ENCODE peak calls at places on chromosomes 7 and 10, in nine cellular contexts. One of them, this sample, is unnamed.

GRCh38 chr7:26735976-26736600 is 128.3 kb downstream of the SKAP2 start:
- DNase-seq in neuronal stem cell: no peak
- DNase-seq in prostate gland: no peak
- DNase-seq in body of pancreas: no peak
- DNase-seq in left ventricle myocardium inferior: no peak
- DNase-seq in right atrium auricular region: no peak
- DNase-seq in right lobe of liver: no peak
- DNase-seq in sigmoid colon: no peak
- DNase-seq in upper lobe of left lung: no peak
- DNase-seq in this sample: no peak

GRCh38 chr10:13877154-13877909 is 290.6 kb downstream of the PRPF18 start:
- DNase-seq in neuronal stem cell: no peak
- DNase-seq in prostate gland: no peak
- DNase-seq in upper lobe of left lung: no peak
- DNase-seq in right lobe of liver: no peak
- DNase-seq in sigmoid colon: peak; percentile 84
- DNase-seq in right atrium auricular region: peak; percentile 90
- DNase-seq in left ventricle myocardium inferior: peak; percentile 74
- DNase-seq in body of pancreas: no peak
- DNase-seq in this sample: peak; percentile 65

GRCh38 chr7:137417464-137417863 is 73.9 kb upstream of the PTN start:
- DNase-seq in body of pancreas: no peak
- DNase-seq in prostate gland: no peak
- DNase-seq in right lobe of liver: no peak
- DNase-seq in upper lobe of left lung: no peak
- DNase-seq in right atrium auricular region: no peak
- DNase-seq in sigmoid colon: no peak
- DNase-seq in left ventricle myocardium inferior: no peak
- DNase-seq in neuronal stem cell: no peak
- DNase-seq in this sample: no peak

GRCh38 chr7:73688288-73688687 is 4.9 kb downstream of the BUD23 start:
- DNase-seq in right lobe of liver: no peak
- DNase-seq in prostate gland: no peak
- DNase-seq in left ventricle myocardium inferior: no peak
- DNase-seq in right atrium auricular region: no peak
- DNase-seq in neuronal stem cell: no peak
- DNase-seq in body of pancreas: no peak
- DNase-seq in sigmoid colon: no peak
- DNase-seq in upper lobe of left lung: no peak
- DNase-seq in this sample: no peak

GRCh38 chr10:118585794-118586193 is 9.7 kb downstream of the PRLHR start:
- DNase-seq in sigmoid colon: no peak
- DNase-seq in prostate gland: no peak
- DNase-seq in left ventricle myocardium inferior: no peak
- DNase-seq in body of pancreas: no peak
- DNase-seq in neuronal stem cell: no peak
- DNase-seq in right atrium auricular region: no peak
- DNase-seq in upper lobe of left lung: no peak
- DNase-seq in right lobe of liver: no peak
- DNase-seq in this sample: no peak

GRCh38 chr10:131853610-131853964 is 47.2 kb upstream of the PPP2R2D start:
- DNase-seq in prostate gland: no peak
- DNase-seq in left ventricle myocardium inferior: no peak
- DNase-seq in body of pancreas: no peak
- DNase-seq in right atrium auricular region: no peak
- DNase-seq in neuronal stem cell: no peak
- DNase-seq in upper lobe of left lung: peak; percentile 8
- DNase-seq in sigmoid colon: no peak
- DNase-seq in right lobe of liver: no peak
- DNase-seq in this sample: no peak

GRCh38 chr7:108291791-108292440 is 161.8 kb upstream of the LAMB4 start:
- DNase-seq in prostate gland: no peak
- DNase-seq in sigmoid colon: no peak
- DNase-seq in upper lobe of left lung: no peak
- DNase-seq in left ventricle myocardium inferior: no peak
- DNase-seq in right lobe of liver: no peak
- DNase-seq in body of pancreas: no peak
- DNase-seq in right atrium auricular region: no peak
- DNase-seq in neuronal stem cell: no peak
- DNase-seq in this sample: no peak

GRCh38 chr7:157211710-157212109 is 73.0 kb downstream of the UBE3C start:
- DNase-seq in body of pancreas: no peak
- DNase-seq in neuronal stem cell: no peak
- DNase-seq in upper lobe of left lung: no peak
- DNase-seq in right atrium auricular region: no peak
- DNase-seq in sigmoid colon: no peak
- DNase-seq in right lobe of liver: no peak
- DNase-seq in left ventricle myocardium inferior: no peak
- DNase-seq in prostate gland: no peak
- DNase-seq in this sample: no peak

GRCh38 chr10:6232225-6232807 is 29.6 kb downstream of the PFKFB3 start:
- DNase-seq in sigmoid colon: no peak
- DNase-seq in right lobe of liver: no peak
- DNase-seq in neuronal stem cell: no peak
- DNase-seq in left ventricle myocardium inferior: no peak
- DNase-seq in right atrium auricular region: no peak
- DNase-seq in body of pancreas: no peak
- DNase-seq in prostate gland: no peak
- DNase-seq in upper lobe of left lung: no peak
- DNase-seq in this sample: no peak

GRCh38 chr7:107628461-107629064 is 32.1 kb upstream of the SLC26A4 start:
- DNase-seq in neuronal stem cell: no peak
- DNase-seq in left ventricle myocardium inferior: no peak
- DNase-seq in right atrium auricular region: no peak
- DNase-seq in body of pancreas: no peak
- DNase-seq in upper lobe of left lung: no peak
- DNase-seq in prostate gland: no peak
- DNase-seq in right lobe of liver: no peak
- DNase-seq in sigmoid colon: no peak
- DNase-seq in this sample: no peak

GRCh38 chr7:56291-56913 is 136.0 kb upstream of the FAM20C start:
- DNase-seq in neuronal stem cell: no peak
- DNase-seq in body of pancreas: peak; percentile 8
- DNase-seq in left ventricle myocardium inferior: no peak
- DNase-seq in sigmoid colon: peak; percentile 59
- DNase-seq in right lobe of liver: no peak
- DNase-seq in upper lobe of left lung: peak; percentile 63
- DNase-seq in prostate gland: no peak
- DNase-seq in right atrium auricular region: no peak
- DNase-seq in this sample: no peak

GRCh38 chr10:79140083-79140793 is 71.5 kb downstream of the ZMIZ1 start:
- DNase-seq in right atrium auricular region: no peak
- DNase-seq in neuronal stem cell: no peak
- DNase-seq in body of pancreas: no peak
- DNase-seq in prostate gland: no peak
- DNase-seq in sigmoid colon: no peak
- DNase-seq in left ventricle myocardium inferior: no peak
- DNase-seq in upper lobe of left lung: no peak
- DNase-seq in right lobe of liver: no peak
- DNase-seq in this sample: no peak

GRCh38 chr7:113763226-113763625 is 155.6 kb downstream of the PPP1R3A start:
- DNase-seq in body of pancreas: no peak
- DNase-seq in left ventricle myocardium inferior: no peak
- DNase-seq in prostate gland: no peak
- DNase-seq in right lobe of liver: no peak
- DNase-seq in neuronal stem cell: no peak
- DNase-seq in sigmoid colon: no peak
- DNase-seq in upper lobe of left lung: no peak
- DNase-seq in right atrium auricular region: no peak
- DNase-seq in this sample: no peak

GRCh38 chr10:104638861-104639594 is 2.1 kb upstream of the SORCS3 start:
- DNase-seq in sigmoid colon: no peak
- DNase-seq in right lobe of liver: no peak
- DNase-seq in right atrium auricular region: no peak
- DNase-seq in left ventricle myocardium inferior: no peak
- DNase-seq in prostate gland: no peak
- DNase-seq in upper lobe of left lung: no peak
- DNase-seq in body of pancreas: no peak
- DNase-seq in neuronal stem cell: peak; percentile 46
- DNase-seq in this sample: no peak

DNA sequence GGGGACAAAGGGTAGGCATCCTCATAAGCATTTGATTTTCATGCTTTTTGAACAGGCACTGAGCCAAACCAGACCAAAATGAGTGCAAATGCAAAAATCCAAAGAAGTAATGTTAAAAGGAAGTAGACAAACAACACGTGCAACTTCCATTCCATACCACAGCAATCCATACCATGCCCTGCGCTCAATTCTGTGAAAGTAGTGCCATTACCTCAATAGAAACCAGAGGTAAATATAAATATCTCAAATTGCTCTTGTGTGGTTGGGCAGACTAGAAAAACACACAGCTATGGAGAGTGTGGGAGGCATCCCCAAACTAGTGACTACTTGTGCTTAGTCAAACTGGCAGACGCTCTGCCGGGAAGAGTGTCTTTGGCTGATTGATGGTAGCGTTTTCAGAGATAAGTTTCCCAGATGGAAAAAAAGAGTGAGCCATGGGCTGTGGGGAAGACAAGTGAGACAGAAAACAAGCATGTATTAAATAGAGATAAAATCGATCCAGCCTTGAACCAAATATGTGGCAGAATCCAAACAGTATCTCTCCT is 161.5 kb downstream of the CREB5 start:
- DNase-seq in sigmoid colon: no peak
- DNase-seq in left ventricle myocardium inferior: no peak
- DNase-seq in right atrium auricular region: no peak
- DNase-seq in body of pancreas: no peak
- DNase-seq in neuronal stem cell: no peak
- DNase-seq in right lobe of liver: no peak
- DNase-seq in upper lobe of left lung: no peak
- DNase-seq in prostate gland: peak; percentile 48
- DNase-seq in this sample: no peak
- H3K4me1 ChIP-seq in sigmoid colon: peaks cover 3% of the 10 kb centered on the region
- H3K4me1 ChIP-seq in left ventricle myocardium inferior: peaks cover 30% of the 10 kb centered on the region
- H3K4me1 ChIP-seq in right atrium auricular region: no peaks in the 10 kb centered on the region
- H3K4me1 ChIP-seq in body of pancreas: peaks cover 19% of the 10 kb centered on the region
- H3K4me1 ChIP-seq in neuronal stem cell: peaks cover 4% of the 10 kb centered on the region
- H3K4me1 ChIP-seq in right lobe of liver: no peaks in the 10 kb centered on the region
- H3K4me1 ChIP-seq in upper lobe of left lung: peaks cover 7% of the 10 kb centered on the region
- H3K4me1 ChIP-seq in prostate gland: no peaks in the 10 kb centered on the region
- H3K4me1 ChIP-seq in this sample: peaks cover 10% of the 10 kb centered on the region

GRCh38 chr7:139735466-139735865 is 42.3 kb downstream of the HIPK2 start:
- DNase-seq in prostate gland: no peak
- DNase-seq in left ventricle myocardium inferior: no peak
- DNase-seq in right atrium auricular region: no peak
- DNase-seq in neuronal stem cell: no peak
- DNase-seq in sigmoid colon: no peak
- DNase-seq in upper lobe of left lung: no peak
- DNase-seq in right lobe of liver: no peak
- DNase-seq in body of pancreas: no peak
- DNase-seq in this sample: no peak
- H3K4me1 ChIP-seq in prostate gland: peaks cover 15% of the 10 kb centered on the region
- H3K4me1 ChIP-seq in left ventricle myocardium inferior: peaks cover 100% of the 10 kb centered on the region
- H3K4me1 ChIP-seq in right atrium auricular region: no peaks in the 10 kb centered on the region
- H3K4me1 ChIP-seq in neuronal stem cell: peaks cover 15% of the 10 kb centered on the region
- H3K4me1 ChIP-seq in sigmoid colon: peaks cover 63% of the 10 kb centered on the region
- H3K4me1 ChIP-seq in upper lobe of left lung: peaks cover 73% of the 10 kb centered on the region
- H3K4me1 ChIP-seq in right lobe of liver: peaks cover 85% of the 10 kb centered on the region
- H3K4me1 ChIP-seq in body of pancreas: peaks cover 60% of the 10 kb centered on the region
- H3K4me1 ChIP-seq in this sample: peaks cover 100% of the 10 kb centered on the region

GRCh38 chr10:124035928-124036558 is 57.4 kb downstream of the CHST15 start:
- DNase-seq in body of pancreas: no peak
- DNase-seq in right lobe of liver: peak; percentile 83
- DNase-seq in prostate gland: peak; percentile 21
- DNase-seq in sigmoid colon: no peak
- DNase-seq in left ventricle myocardium inferior: peak; percentile 33
- DNase-seq in neuronal stem cell: no peak
- DNase-seq in right atrium auricular region: no peak
- DNase-seq in upper lobe of left lung: peak; percentile 89
- DNase-seq in this sample: peak; percentile 27

GRCh38 chr10:124037784-124038183 is 55.6 kb downstream of the CHST15 start:
- DNase-seq in prostate gland: no peak
- DNase-seq in sigmoid colon: no peak
- DNase-seq in body of pancreas: no peak
- DNase-seq in right lobe of liver: no peak
- DNase-seq in neuronal stem cell: no peak
- DNase-seq in upper lobe of left lung: no peak
- DNase-seq in left ventricle myocardium inferior: no peak
- DNase-seq in right atrium auricular region: no peak
- DNase-seq in this sample: no peak

GRCh38 chr10:124037286-124037685 is 56.1 kb downstream of the CHST15 start:
- DNase-seq in right lobe of liver: no peak
- DNase-seq in body of pancreas: no peak
- DNase-seq in upper lobe of left lung: no peak
- DNase-seq in right atrium auricular region: no peak
- DNase-seq in sigmoid colon: no peak
- DNase-seq in neuronal stem cell: no peak
- DNase-seq in left ventricle myocardium inferior: no peak
- DNase-seq in prostate gland: no peak
- DNase-seq in this sample: no peak

GRCh38 chr10:124035306-124035927 is 58.0 kb downstream of the CHST15 start:
- DNase-seq in sigmoid colon: no peak
- DNase-seq in neuronal stem cell: no peak
- DNase-seq in body of pancreas: no peak
- DNase-seq in left ventricle myocardium inferior: no peak
- DNase-seq in prostate gland: no peak
- DNase-seq in right atrium auricular region: no peak
- DNase-seq in upper lobe of left lung: no peak
- DNase-seq in right lobe of liver: no peak
- DNase-seq in this sample: no peak

GRCh38 chr10:124036746-124037145 is 56.7 kb downstream of the CHST15 start:
- DNase-seq in prostate gland: no peak
- DNase-seq in right atrium auricular region: no peak
- DNase-seq in body of pancreas: no peak
- DNase-seq in left ventricle myocardium inferior: no peak
- DNase-seq in sigmoid colon: no peak
- DNase-seq in upper lobe of left lung: no peak
- DNase-seq in neuronal stem cell: no peak
- DNase-seq in right lobe of liver: no peak
- DNase-seq in this sample: no peak
- H3K4me1 ChIP-seq in prostate gland: no peaks in the 10 kb centered on the region
- H3K4me1 ChIP-seq in right atrium auricular region: no peaks in the 10 kb centered on the region
- H3K4me1 ChIP-seq in body of pancreas: no peaks in the 10 kb centered on the region
- H3K4me1 ChIP-seq in left ventricle myocardium inferior: peaks cover 20% of the 10 kb centered on the region
- H3K4me1 ChIP-seq in sigmoid colon: peaks cover 20% of the 10 kb centered on the region
- H3K4me1 ChIP-seq in upper lobe of left lung: peaks cover 53% of the 10 kb centered on the region
- H3K4me1 ChIP-seq in neuronal stem cell: peaks cover 2% of the 10 kb centered on the region
- H3K4me1 ChIP-seq in right lobe of liver: peaks cover 2% of the 10 kb centered on the region
- H3K4me1 ChIP-seq in this sample: peaks cover 5% of the 10 kb centered on the region

GRCh38 chr7:4042402-4042801 is 639.7 kb upstream of the FOXK1 start:
- DNase-seq in neuronal stem cell: no peak
- DNase-seq in sigmoid colon: no peak
- DNase-seq in body of pancreas: no peak
- DNase-seq in prostate gland: no peak
- DNase-seq in left ventricle myocardium inferior: no peak
- DNase-seq in right lobe of liver: no peak
- DNase-seq in upper lobe of left lung: no peak
- DNase-seq in right atrium auricular region: peak; percentile 5
- DNase-seq in this sample: no peak
- H3K4me1 ChIP-seq in neuronal stem cell: peaks cover 1% of the 10 kb centered on the region
- H3K4me1 ChIP-seq in sigmoid colon: no peaks in the 10 kb centered on the region
- H3K4me1 ChIP-seq in body of pancreas: no peaks in the 10 kb centered on the region
- H3K4me1 ChIP-seq in prostate gland: no peaks in the 10 kb centered on the region
- H3K4me1 ChIP-seq in left ventricle myocardium inferior: no peaks in the 10 kb centered on the region
- H3K4me1 ChIP-seq in right lobe of liver: no peaks in the 10 kb centered on the region
- H3K4me1 ChIP-seq in upper lobe of left lung: no peaks in the 10 kb centered on the region
- H3K4me1 ChIP-seq in right atrium auricular region: no peaks in the 10 kb centered on the region
- H3K4me1 ChIP-seq in this sample: no peaks in the 10 kb centered on the region

DNA sequence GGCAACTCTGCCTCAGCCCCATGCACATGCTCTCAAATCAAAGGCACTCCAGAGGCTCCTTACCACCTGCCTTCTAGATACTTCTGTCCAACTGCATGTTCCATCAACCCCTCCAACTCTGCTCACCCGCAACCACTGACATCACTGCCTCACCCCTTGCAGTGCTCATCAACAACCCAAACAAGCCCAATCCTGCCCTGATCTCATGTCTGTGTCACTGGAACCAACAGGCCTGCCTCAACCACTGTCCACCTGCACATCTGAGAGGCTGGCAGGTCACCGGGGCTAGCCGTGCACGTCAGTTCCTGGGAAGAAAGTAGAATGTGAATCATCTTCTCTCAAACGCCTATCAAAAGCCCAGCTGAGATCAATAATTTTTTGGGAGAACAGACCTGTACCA is 33.3 kb downstream of the CTBP2 start:
- DNase-seq in right lobe of liver: no peak
- DNase-seq in sigmoid colon: no peak
- DNase-seq in left ventricle myocardium inferior: no peak
- DNase-seq in right atrium auricular region: no peak
- DNase-seq in body of pancreas: no peak
- DNase-seq in upper lobe of left lung: no peak
- DNase-seq in prostate gland: no peak
- DNase-seq in neuronal stem cell: no peak
- DNase-seq in this sample: no peak
- H3K4me1 ChIP-seq in right lobe of liver: no peaks in the 10 kb centered on the region
- H3K4me1 ChIP-seq in sigmoid colon: peaks cover 41% of the 10 kb centered on the region
- H3K4me1 ChIP-seq in left ventricle myocardium inferior: peaks cover 94% of the 10 kb centered on the region
- H3K4me1 ChIP-seq in right atrium auricular region: no peaks in the 10 kb centered on the region
- H3K4me1 ChIP-seq in body of pancreas: peaks cover 52% of the 10 kb centered on the region
- H3K4me1 ChIP-seq in upper lobe of left lung: peaks cover 50% of the 10 kb centered on the region
- H3K4me1 ChIP-seq in prostate gland: peaks cover 10% of the 10 kb centered on the region
- H3K4me1 ChIP-seq in neuronal stem cell: peaks cover 11% of the 10 kb centered on the region
- H3K4me1 ChIP-seq in this sample: peaks cover 13% of the 10 kb centered on the region

This sample was measured in heart right ventricle.